ENCODE peak calls at places on chromosomes 2 and 18, in eight cellular contexts. R, W, V, M, N, U, P and T are unnamed samples.

GRCh38 chr2:27186613-27187345 is 25.1 kb upstream of the ATRAID start:
- DNase-seq in R (no peak), U (no peak), V (no peak), W (no peak), M (no peak), P (no peak), N (no peak), T (no peak)

GRCh38 chr2:65347913-65348312 is 84.5 kb downstream of the SPRED2 start:
- DNase-seq in P (no peak), M (no peak), V (no peak), W (no peak), R (no peak), U (no peak), N (no peak), T (no peak)

GRCh38 chr2:86194751-86195054 is 559 bp downstream of the IMMT start:
- DNase-seq in N (no peak), P (no peak), V (no peak), M (no peak), R (no peak), U (peak), W (no peak), T (no peak)

GRCh38 chr2:217746741-217747287 is 256.0 kb downstream of the TNS1 start:
- DNase-seq in W (no peak), U (no peak), V (no peak), R (no peak), N (no peak), P (peak), M (no peak), T (no peak)

GRCh38 chr2:108933691-108934117 is 55.3 kb downstream of the EDAR start:
- DNase-seq in N (no peak), R (no peak), M (no peak), W (no peak), V (peak), P (peak), U (peak), T (no peak)

GRCh38 chr2:20184067-20184938 is 40.6 kb downstream of the SDC1 start:
- DNase-seq in R (no peak), V (peak), M (no peak), P (peak), W (no peak), U (no peak), N (no peak), T (no peak)

GRCh38 chr18:63346031-63346430 is 21.0 kb downstream of the KDSR start:
- DNase-seq in V (peak), U (no peak), M (no peak), P (peak), N (no peak), R (no peak), W (no peak), T (no peak)

GRCh38 chr2:238420878-238421694 is 5.6 kb upstream of the ASB1 start:
- DNase-seq in N (no peak), M (no peak), V (no peak), R (no peak), W (no peak), U (no peak), P (no peak), T (no peak)

GRCh38 chr2:2824588-2824987 is 493.5 kb upstream of the MYT1L start:
- DNase-seq in N (no peak), V (no peak), R (no peak), M (no peak), U (no peak), P (no peak), W (no peak), T (no peak)

GRCh38 chr2:60867007-60867406 is 14.4 kb upstream of the REL start:
- DNase-seq in U (no peak), R (no peak), M (no peak), N (no peak), W (no peak), V (no peak), P (no peak), T (no peak)

GRCh38 chr2:154470386-154470785 is 228.1 kb upstream of the KCNJ3 start:
- DNase-seq in V (no peak), U (no peak), N (no peak), R (no peak), M (no peak), W (no peak), P (no peak), T (no peak)

GRCh38 chr2:24886640-24887324 is 33.3 kb downstream of the ADCY3 start:
- DNase-seq in W (no peak), R (no peak), N (no peak), U (no peak), P (no peak), M (no peak), V (no peak), T (no peak)

GRCh38 chr2:120425014-120425413 is 79.1 kb downstream of the INHBB start:
- DNase-seq in W (no peak), M (no peak), N (no peak), V (no peak), U (no peak), P (no peak), R (no peak), T (no peak)

GRCh38 chr18:79616651-79617518 is 62.7 kb upstream of the CTDP1 start:
- DNase-seq in W (no peak), N (no peak), V (peak), R (peak), P (peak), M (no peak), U (no peak), T (no peak)

GRCh38 chr2:101249826-101250225 is 2.9 kb upstream of the CNOT11 start:
- DNase-seq in P (no peak), N (no peak), M (no peak), W (no peak), R (no peak), V (no peak), U (no peak), T (no peak)

GRCh38 chr2:177731384-177731783 is 338.8 kb downstream of the AGPS start:
- DNase-seq in U (no peak), M (no peak), R (no peak), V (no peak), W (no peak), N (no peak), P (no peak), T (no peak)

GRCh38 chr2:205811387-205811786 is 129.1 kb downstream of the NRP2 start:
- DNase-seq in N (no peak), U (no peak), M (no peak), R (no peak), P (no peak), V (no peak), W (no peak), T (no peak)

GRCh38 chr2:217535940-217536339 is 466.9 kb downstream of the TNS1 start:
- DNase-seq in W (no peak), V (no peak), N (no peak), P (no peak), M (no peak), R (no peak), U (no peak), T (no peak)

GRCh38 chr2:148122788-148123187 is 101.9 kb downstream of the MBD5 start:
- DNase-seq in P (peak), W (no peak), M (no peak), V (peak), U (no peak), R (no peak), N (no peak), T (no peak)

GRCh38 chr2:197803033-197803444 is 1.4 kb upstream of the PLCL1 start:
- DNase-seq in R (no peak), U (peak), P (peak), V (peak), M (peak), W (no peak), N (no peak), T (peak)